ENCODE peak calls at places on chromosomes 2 and 18, in ten cellular contexts. K is H54, G is IMR-90, H is heart left ventricle, C is stomach, R is K562, Z is right lobe of liver, I is spleen, B is GM12892, F is A549. P is an unnamed sample.

GRCh38 chr2:98872526-98872925 is 63.5 kb downstream of the CRACDL start:
- DNase-seq in K (no peak), G (no peak), H (no peak), C (no peak), R (no peak), Z (no peak), I (no peak), B (no peak), F (no peak), P (no peak)

GRCh38 chr2:7999683-8000476 is 682.0 kb upstream of the ID2 start:
- DNase-seq in K (no peak), G (no peak), H (no peak), C (no peak), R (no peak), Z (no peak), I (no peak), B (no peak), F (no peak), P (no peak)

GRCh38 chr2:124558277-124558676 is 533.2 kb downstream of the CNTNAP5 start:
- DNase-seq in K (no peak), G (no peak), H (no peak), C (no peak), R (no peak), Z (no peak), I (no peak), B (no peak), F (no peak), P (no peak)

GRCh38 chr18:56469582-56469981 is 168.8 kb downstream of the TXNL1 start:
- DNase-seq in K (no peak), G (peak; percentile 8), H (no peak), C (no peak), R (no peak), Z (no peak), I (no peak), B (no peak), F (no peak), P (no peak)

GRCh38 chr2:19540739-19541503 is 182.5 kb upstream of the OSR1 start:
- DNase-seq in K (peak; percentile 17), G (peak; percentile 91), H (no peak), C (no peak), R (no peak), Z (peak; percentile 62), I (no peak), B (no peak), F (peak; percentile 34), P (no peak)

GRCh38 chr2:210756821-210757220 is 200.4 kb downstream of the CPS1 start:
- DNase-seq in K (no peak), G (no peak), H (no peak), C (no peak), R (no peak), Z (no peak), I (no peak), B (no peak), F (no peak), P (no peak)

GRCh38 chr18:11150271-11150615 is 874 bp upstream of the PIEZO2 start:
- DNase-seq in K (no peak), G (no peak), H (no peak), C (no peak), R (no peak), Z (no peak), I (no peak), B (no peak), F (no peak), P (no peak)

GRCh38 chr2:70596739-70597138 is 43.1 kb upstream of the TGFA start:
- DNase-seq in K (peak; percentile 25), G (no peak), H (no peak), C (no peak), R (no peak), Z (no peak), I (no peak), B (no peak), F (no peak), P (no peak)

GRCh38 chr2:234827096-234827860 is 124.5 kb upstream of the SH3BP4 start:
- DNase-seq in K (no peak), G (no peak), H (no peak), C (no peak), R (no peak), Z (no peak), I (no peak), B (no peak), F (no peak), P (no peak)

GRCh38 chr2:165239230-165239629 is at the start of gene SCN2A:
- DNase-seq in K (no peak), G (peak; percentile 49), H (no peak), C (no peak), R (peak; percentile 10), Z (no peak), I (no peak), B (no peak), F (no peak), P (no peak)

GRCh38 chr2:174577967-174578589 is 19.5 kb downstream of the WIPF1 start:
- DNase-seq in K (no peak), G (peak; percentile 73), H (no peak), C (no peak), R (no peak), Z (no peak), I (no peak), B (no peak), F (no peak), P (no peak)

GRCh38 chr18:35635171-35635570 is 53.6 kb downstream of the GALNT1 start:
- DNase-seq in K (no peak), G (peak; percentile 86), H (no peak), C (no peak), R (no peak), Z (no peak), I (no peak), B (no peak), F (no peak), P (no peak)

GRCh38 chr2:72139471-72139870 is 8.2 kb downstream of the CYP26B1 start:
- DNase-seq in K (no peak), G (no peak), H (peak; percentile 23), C (no peak), R (no peak), Z (no peak), I (peak; percentile 66), B (no peak), F (no peak), P (no peak)

GRCh38 chr2:168999668-169000213 is 31.4 kb downstream of the ABCB11 start:
- DNase-seq in K (no peak), G (no peak), H (no peak), C (no peak), R (no peak), Z (no peak), I (no peak), B (no peak), F (no peak), P (no peak)

GRCh38 chr2:30110773-30111172 is 36.0 kb upstream of the YPEL5 start:
- DNase-seq in K (no peak), G (peak; percentile 37), H (no peak), C (no peak), R (no peak), Z (no peak), I (no peak), B (no peak), F (no peak), P (no peak)

GRCh38 chr2:242085941-242086621 is 216.6 kb downstream of the RTP5 start:
- DNase-seq in K (no peak), G (peak; percentile 1), H (peak; percentile 69), C (peak; percentile 64), R (no peak), Z (peak; percentile 91), I (peak; percentile 83), B (no peak), F (no peak), P (no peak)

GRCh38 chr2:242088471-242089212 is 219.1 kb downstream of the RTP5 start:
- DNase-seq in K (peak; percentile 93), G (peak; percentile 73), H (peak; percentile 95), C (peak; percentile 96), R (peak; percentile 84), Z (peak; percentile 97), I (peak; percentile 99), B (peak; percentile 75), F (peak; percentile 61), P (peak; percentile 96)
- TF ChIP-seq POLR2A in K (peak; percentile 39), G (no peak), H (no peak), C (no peak), R (peak; percentile 41), Z (peak; percentile 77), I (peak; percentile 22), B (peak; percentile 48), F (no peak), P (no peak)

DNA sequence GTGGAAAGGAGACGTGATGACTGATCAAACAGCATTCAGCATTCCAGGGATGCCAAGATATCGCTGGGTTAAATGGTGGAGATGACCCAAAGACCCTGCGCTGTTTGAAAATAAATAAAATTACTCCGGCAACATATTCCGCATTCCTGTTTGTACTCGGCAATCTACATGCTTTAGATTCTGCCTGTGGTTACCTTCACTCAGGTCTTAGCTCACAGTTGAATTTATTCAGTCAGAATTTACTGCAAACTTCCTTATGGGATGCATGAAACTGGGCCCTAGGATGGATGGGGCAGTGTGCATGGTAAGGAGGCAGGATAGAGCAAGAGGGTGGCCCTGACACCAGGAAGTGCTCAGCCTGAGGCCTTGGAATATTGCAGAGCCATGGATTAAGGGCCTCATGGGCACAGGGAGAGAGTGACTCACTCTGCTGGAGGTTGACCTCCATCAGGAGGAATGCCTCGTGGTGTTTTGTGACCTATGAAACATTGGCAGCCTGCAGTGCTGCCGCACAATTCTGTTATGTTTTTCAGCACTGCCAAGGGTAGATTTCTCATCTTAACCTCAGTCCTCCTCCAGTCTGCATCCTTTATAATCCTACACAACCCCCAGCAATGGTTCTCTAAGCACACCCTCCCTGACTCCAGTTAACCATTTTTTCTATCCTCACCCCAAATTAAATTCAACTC is 321.4 kb downstream of the IRS1 start:
- DNase-seq in K (peak; percentile 51), G (peak; percentile 96), H (peak; percentile 67), C (peak; percentile 52), R (no peak), Z (peak; percentile 72), I (no peak), B (no peak), F (peak; percentile 51), P (peak; percentile 28)
- TF ChIP-seq POLR2A in K (no peak), G (no peak), H (no peak), C (no peak), R (no peak), Z (no peak), I (no peak), B (no peak), F (no peak), P (no peak)

GRCh38 chr18:75169411-75169810 is 39.5 kb downstream of the PTGR3 start:
- DNase-seq in K (no peak), G (no peak), H (no peak), C (no peak), R (no peak), Z (no peak), I (no peak), B (no peak), F (no peak), P (no peak)
- TF ChIP-seq POLR2A in K (no peak), G (no peak), H (no peak), C (no peak), R (no peak), Z (no peak), I (no peak), B (no peak), F (no peak), P (no peak)

DNA sequence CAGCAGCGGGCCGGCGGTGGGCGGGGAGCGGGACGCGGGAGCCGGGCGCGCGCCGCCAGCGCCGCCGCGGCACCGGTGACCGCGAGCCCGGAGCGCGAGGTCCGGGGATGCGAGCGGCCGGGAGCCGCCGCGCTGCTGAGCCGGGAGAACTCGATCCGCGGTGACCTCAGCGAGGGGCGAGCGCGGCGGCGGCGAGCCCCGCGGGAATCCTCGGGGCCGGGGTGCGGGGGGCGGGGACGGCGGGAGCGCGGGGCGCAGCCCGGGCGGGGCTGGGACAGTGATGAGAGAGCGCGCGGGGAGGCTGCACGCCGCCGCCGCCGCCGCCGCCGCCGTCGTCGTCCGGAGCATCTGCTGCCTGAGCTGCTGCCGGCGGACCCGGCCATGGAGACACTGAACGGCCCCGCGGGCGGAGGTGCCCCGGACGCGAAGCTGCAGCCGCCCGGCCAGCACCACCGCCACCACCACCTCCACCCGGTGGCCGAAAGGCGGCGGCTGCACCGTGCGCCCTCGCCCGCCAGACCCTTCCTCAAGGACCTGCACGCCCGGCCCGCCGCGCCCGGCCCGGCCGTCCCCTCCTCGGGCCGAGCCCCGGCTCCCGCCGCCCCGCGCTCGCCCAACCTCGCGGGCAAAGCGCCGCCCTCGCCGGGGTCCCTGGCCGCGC is at the start of gene MTCL1:
- DNase-seq in K (peak; percentile 78), G (no peak), H (peak; percentile 43), C (peak; percentile 34), R (no peak), Z (peak; percentile 52), I (peak; percentile 87), B (peak; percentile 62), F (peak; percentile 73), P (peak; percentile 50)
- TF ChIP-seq POLR2A in K (peak; percentile 22), G (no peak), H (no peak), C (no peak), R (no peak), Z (no peak), I (no peak), B (no peak), F (peak; percentile 21), P (no peak)